ENCODE peak calls at places on chromosomes 13 and 19, in four cellular contexts. V, X, J and E are unnamed samples.

GRCh38 chr19:42125536-42125935 is 6.7 kb downstream of the POU2F2 start:
- DNase-seq in V (no peak), X (no peak), J (no peak), E (no peak)

GRCh38 chr13:42333613-42334328 is 61.8 kb downstream of the AKAP11 start:
- DNase-seq in V (no peak), X (peak), J (peak), E (peak)

GRCh38 chr19:58387338-58388174 is 487 bp downstream of the RPS5 start:
- DNase-seq in V (no peak), X (no peak), J (no peak), E (no peak)

GRCh38 chr13:28528848-28529247 is 33.9 kb upstream of the FLT1 start:
- DNase-seq in V (no peak), X (no peak), J (peak), E (no peak)

GRCh38 chr19:6066661-6067646 is 43.3 kb downstream of the RFX2 start:
- DNase-seq in V (peak), X (peak), J (peak), E (peak)

GRCh38 chr19:4730740-4731171 is 7.1 kb upstream of the DPP9 start:
- DNase-seq in V (no peak), X (no peak), J (peak), E (no peak)

GRCh38 chr13:35621989-35622388 is 145.5 kb upstream of the MAB21L1 start:
- DNase-seq in V (no peak), X (peak), J (no peak), E (no peak)

GRCh38 chr13:73059460-73060250 is 850 bp downstream of the KLF5 start:
- DNase-seq in V (peak), X (no peak), J (peak), E (peak)

GRCh38 chr19:2341987-2342386 is 13.5 kb downstream of the SPPL2B start:
- DNase-seq in V (no peak), X (no peak), J (peak), E (no peak)

GRCh38 chr13:112444416-112445399 is 68.6 kb downstream of the SPACA7 start:
- DNase-seq in V (no peak), X (no peak), J (no peak), E (no peak)

GRCh38 chr19:29844891-29845575 is 33.2 kb downstream of the CCNE1 start:
- DNase-seq in V (peak), X (peak), J (peak), E (peak)

GRCh38 chr19:20235156-20235555 is 68.1 kb downstream of the ZNF486 start:
- DNase-seq in V (no peak), X (no peak), J (no peak), E (no peak)

GRCh38 chr19:48644355-48644754 is 1.6 kb downstream of the CA11 start:
- DNase-seq in V (no peak), X (no peak), J (no peak), E (no peak)
- H3K4me3 ChIP-seq in V (no peak), X (peak), J (no peak), E (no peak)

GRCh38 chr19:44356383-44357111 is at the start of gene ZNF112:
- DNase-seq in V (peak), X (peak), J (peak), E (peak)
- H3K4me3 ChIP-seq in V (peak), X (peak), J (peak), E (peak)

GRCh38 chr19:13099073-13099999 is 3.3 kb downstream of the LYL1 start:
- DNase-seq in V (no peak), X (peak), J (no peak), E (no peak)
- H3K4me3 ChIP-seq in V (peak), X (no peak), J (no peak), E (no peak)

DNA sequence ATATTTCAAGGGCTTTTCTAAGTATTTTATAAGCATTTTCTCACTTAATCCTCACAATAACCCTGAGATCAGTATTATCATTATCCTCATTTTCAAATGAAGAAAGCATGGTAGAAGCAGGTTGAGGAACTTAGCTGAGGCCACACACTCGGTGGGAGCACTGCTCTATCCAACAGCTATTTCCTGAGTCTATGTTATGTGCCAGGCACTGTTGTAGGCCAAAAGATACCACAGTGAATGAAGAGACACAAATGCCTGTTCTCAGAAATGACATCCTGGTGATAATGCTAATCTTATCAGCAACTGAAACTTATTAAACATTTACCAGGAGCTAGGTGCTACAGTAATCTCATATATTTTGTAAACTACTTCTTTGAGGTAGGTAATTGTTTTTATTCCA is 553.9 kb upstream of the ARGLU1 start:
- DNase-seq in V (no peak), X (no peak), J (no peak), E (no peak)
- H3K4me3 ChIP-seq in V (no peak), X (no peak), J (no peak), E (no peak)